ENCODE peak calls at places on chromosomes 3 and 15, in nine cellular contexts. A is upper lobe of right lung; Q is pancreas; K is gastroesophageal sphincter; M is omental fat pad; X is upper lobe of left lung; B is stimulated activated naive CD8-positive, alpha-beta T cell treated with anti-CD3 and anti-CD28 coated beads, Interleukin-15, Interleukin-2, amounts not matched to agents 100 U/mL and 50 U/mL, for 24 hours; T is right lobe of liver; L is activated T-cell treated with anti-CD3 and anti-CD28 coated beads, Interleukin-2, amount 50 U/mL, for 4 hours. W is an unnamed sample.

GRCh38 chr15:100687532-100688215 is 85.3 kb downstream of the ASB7 start:
- ATAC-seq in K (peak; percentile 77), B (no peak), X (no peak), A (no peak), T (no peak), L (no peak), M (peak; percentile 90), Q (peak; percentile 59), W (no peak)

GRCh38 chr3:22621205-22621809 is 581.8 kb upstream of the UBE2E2 start:
- ATAC-seq in X (no peak), A (no peak), L (no peak), T (no peak), M (no peak), K (no peak), B (no peak), Q (no peak), W (no peak)

GRCh38 chr15:65132841-65133549 is 613 bp downstream of the PDCD7 start:
- ATAC-seq in K (peak; percentile 50), Q (peak; percentile 74), A (peak; percentile 87), T (peak; percentile 71), M (peak; percentile 86), X (peak; percentile 79), L (peak; percentile 69), B (peak; percentile 50), W (peak; percentile 78)

GRCh38 chr15:59330649-59331048 is 42.0 kb downstream of the MYO1E start:
- ATAC-seq in M (no peak), X (no peak), L (no peak), K (no peak), T (peak; percentile 63), B (no peak), Q (no peak), A (no peak), W (no peak)

GRCh38 chr3:56751056-56751455 is 50.7 kb downstream of the ARHGEF3 start:
- ATAC-seq in M (no peak), K (no peak), L (no peak), Q (no peak), T (no peak), B (no peak), A (no peak), X (no peak), W (no peak)

GRCh38 chr15:39783244-39783820 is 691 bp upstream of the FSIP1 start:
- ATAC-seq in Q (peak; percentile 4), T (no peak), X (no peak), M (no peak), K (no peak), B (no peak), L (no peak), A (no peak), W (no peak)

GRCh38 chr3:188322135-188322892 is 168.4 kb downstream of the LPP start:
- ATAC-seq in T (no peak), L (no peak), A (no peak), Q (peak; percentile 86), X (no peak), K (no peak), M (no peak), B (no peak), W (no peak)

GRCh38 chr3:185715091-185715490 is 109.8 kb downstream of the IGF2BP2 start:
- ATAC-seq in B (no peak), T (no peak), K (no peak), Q (peak; percentile 55), A (peak; percentile 70), M (no peak), X (no peak), L (no peak), W (no peak)

GRCh38 chr15:59751552-59752413 is 62.7 kb upstream of the BNIP2 start:
- ATAC-seq in X (no peak), K (no peak), Q (no peak), M (no peak), B (peak; percentile 81), L (peak; percentile 88), T (no peak), A (no peak), W (no peak)

GRCh38 chr15:98611031-98611430 is 37.3 kb upstream of the IGF1R start:
- ATAC-seq in K (no peak), Q (peak; percentile 6), X (no peak), B (no peak), M (no peak), T (no peak), A (no peak), L (no peak), W (no peak)

GRCh38 chr3:111481551-111481950 is 60.4 kb upstream of the CD96 start:
- ATAC-seq in Q (no peak), X (no peak), B (no peak), K (no peak), M (no peak), L (no peak), A (no peak), T (no peak), W (no peak)

GRCh38 chr3:57227930-57228733 is 603 bp downstream of the APPL1 start:
- ATAC-seq in T (peak; percentile 74), X (peak; percentile 76), B (peak; percentile 42), M (peak; percentile 81), Q (peak; percentile 70), A (peak; percentile 85), L (peak; percentile 57), K (peak; percentile 73), W (peak; percentile 76)

GRCh38 chr3:48756640-48757039 is 39.6 kb upstream of the IP6K2 start:
- ATAC-seq in L (peak; percentile 37), B (peak; percentile 81), K (no peak), A (no peak), T (no peak), M (no peak), Q (no peak), X (no peak), W (no peak)

GRCh38 chr15:75153565-75154248 is 48.0 kb upstream of the C15orf39 start:
- ATAC-seq in K (no peak), A (peak; percentile 47), M (no peak), L (no peak), X (peak; percentile 19), T (peak; percentile 13), B (no peak), Q (no peak), W (peak; percentile 21)

GRCh38 chr3:26308454-26308853 is 314.1 kb upstream of the LRRC3B start:
- ATAC-seq in X (no peak), L (no peak), K (no peak), Q (no peak), A (no peak), M (no peak), T (no peak), B (no peak), W (no peak)

GRCh38 chr3:46626039-46626438 is 13.7 kb downstream of the FAM240A start:
- ATAC-seq in K (no peak), A (no peak), Q (no peak), L (no peak), T (no peak), M (no peak), B (no peak), X (no peak), W (no peak)

GRCh38 chr15:39896101-39896500 is 24.0 kb downstream of the GPR176 start:
- ATAC-seq in T (no peak), L (no peak), A (no peak), K (no peak), Q (no peak), X (no peak), B (no peak), M (no peak), W (no peak)

GRCh38 chr3:37574177-37574958 is 287.3 kb upstream of the CTDSPL start:
- ATAC-seq in M (no peak), Q (peak; percentile 84), A (peak; percentile 62), K (no peak), T (no peak), B (no peak), L (no peak), X (no peak), W (no peak)

GRCh38 chr3:197417896-197418618 is 119.6 kb upstream of the DLG1 start:
- ATAC-seq in M (no peak), K (no peak), T (no peak), Q (no peak), X (no peak), A (no peak), L (no peak), B (no peak), W (no peak)

GRCh38 chr15:66480267-66480666 is 17.3 kb downstream of the SNAPC5 start:
- ATAC-seq in K (no peak), X (no peak), B (no peak), A (no peak), L (no peak), M (no peak), Q (no peak), T (no peak), W (no peak)

GRCh38 chr3:115022835-115023398 is 124.2 kb downstream of the ZBTB20 start:
- ATAC-seq in M (no peak), X (no peak), K (no peak), T (no peak), A (no peak), Q (no peak), B (no peak), L (no peak), W (no peak)